ENCODE peak calls at places on chromosomes 13 and 19, in four cellular contexts. A is IMR-90, F is A549, O is left ventricle myocardium inferior. I is an unnamed sample. For H3K4me1, the result is how much of the 10 kb centered on the place peaks cover.

GRCh38 chr19:14097532-14098151 is 7.1 kb upstream of the SAMD1 start:
- DNase-seq in A (no peak), O (no peak), F (no peak), I (no peak)

GRCh38 chr13:28485097-28485496 is 9.8 kb downstream of the FLT1 start:
- DNase-seq in O (no peak), A (no peak), F (no peak), I (no peak)

GRCh38 chr13:84553252-84553651 is 671.0 kb upstream of the SLITRK1 start:
- DNase-seq in O (no peak), F (no peak), A (no peak), I (no peak)

GRCh38 chr13:40167327-40167726 is 499.1 kb downstream of the FOXO1 start:
- DNase-seq in O (no peak), A (no peak), F (no peak), I (no peak)

GRCh38 chr19:12792853-12793289 is 1.6 kb downstream of the JUNB start:
- DNase-seq in F (no peak), O (no peak), A (no peak), I (peak)

GRCh38 chr19:32471811-32472210 is 66.2 kb downstream of the DPY19L3 start:
- DNase-seq in A (no peak), F (no peak), O (no peak), I (no peak)

GRCh38 chr13:40231311-40231710 is 435.1 kb downstream of the FOXO1 start:
- DNase-seq in O (no peak), F (no peak), A (no peak), I (no peak)

GRCh38 chr19:15251749-15252397 is 19.6 kb upstream of the EPHX3 start:
- DNase-seq in F (peak), O (peak), A (peak), I (no peak)

GRCh38 chr13:96018135-96018534 is 35.1 kb downstream of the UGGT2 start:
- DNase-seq in O (no peak), F (no peak), A (no peak), I (no peak)

GRCh38 chr13:66623129-66623528 is 607.0 kb downstream of the PCDH9 start:
- DNase-seq in A (no peak), O (no peak), F (no peak), I (no peak)

GRCh38 chr19:2250765-2251576 is 1.8 kb downstream of the AMH start:
- DNase-seq in A (no peak), F (no peak), O (no peak), I (no peak)

GRCh38 chr13:43835701-43836100 is 43.8 kb downstream of the CCDC122 start:
- DNase-seq in A (peak), F (no peak), O (no peak), I (no peak)

GRCh38 chr19:12603714-12604113 is 6.9 kb downstream of the ZNF490 start:
- DNase-seq in A (peak), F (no peak), O (no peak), I (peak)

GRCh38 chr13:35165205-35165604 is 223.1 kb downstream of the NBEA start:
- DNase-seq in O (no peak), F (no peak), A (no peak), I (no peak)

GRCh38 chr19:43767818-43768217 is 13.0 kb downstream of the KCNN4 start:
- DNase-seq in F (no peak), O (no peak), A (no peak), I (no peak)
- H3K4me1 ChIP-seq in F (under half), O (under half), A (under half), I (under half)

DNA sequence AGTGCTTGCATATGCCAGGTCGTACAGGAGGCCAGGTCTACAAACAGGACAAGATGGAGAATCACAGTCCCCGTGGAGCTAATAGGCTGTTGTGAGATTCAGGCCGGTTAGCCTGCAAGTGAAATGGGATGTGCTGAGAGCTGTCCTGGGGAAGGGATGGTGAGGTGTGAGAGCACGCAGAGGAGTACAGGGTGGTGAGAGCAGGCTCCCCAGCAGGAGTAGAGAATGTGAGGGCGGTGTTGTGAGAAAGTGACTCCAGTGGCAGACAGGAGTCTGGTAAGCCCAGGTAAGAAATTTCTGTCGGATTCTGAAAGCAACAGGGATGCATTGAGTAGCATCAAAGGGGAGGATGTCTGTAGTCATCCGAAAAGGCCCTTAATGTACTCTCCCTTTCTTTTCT is 50.7 kb upstream of the GPR183 start:
- DNase-seq in O (no peak), F (no peak), A (no peak), I (no peak)
- H3K27ac ChIP-seq in O (no peak), F (no peak), A (no peak), I (peak)

GRCh38 chr19:18009412-18010066 is 1.6 kb downstream of the ARRDC2 start:
- DNase-seq in F (no peak), A (peak), O (no peak), I (no peak)
- H3K4me3 ChIP-seq in F (no peak), A (no peak), O (peak), I (peak)

GRCh38 chr13:110531671-110532083 is 29.8 kb downstream of the RAB20 start:
- DNase-seq in O (no peak), A (no peak), F (no peak), I (no peak)

GRCh38 chr13:110528371-110528770 is 33.2 kb downstream of the RAB20 start:
- DNase-seq in A (peak), O (no peak), F (no peak), I (no peak)

GRCh38 chr13:110528911-110529310 is 32.6 kb downstream of the RAB20 start:
- DNase-seq in F (no peak), O (no peak), A (no peak), I (no peak)

GRCh38 chr13:110530839-110531499 is 30.6 kb downstream of the RAB20 start:
- DNase-seq in O (no peak), A (no peak), F (no peak), I (no peak)

DNA sequence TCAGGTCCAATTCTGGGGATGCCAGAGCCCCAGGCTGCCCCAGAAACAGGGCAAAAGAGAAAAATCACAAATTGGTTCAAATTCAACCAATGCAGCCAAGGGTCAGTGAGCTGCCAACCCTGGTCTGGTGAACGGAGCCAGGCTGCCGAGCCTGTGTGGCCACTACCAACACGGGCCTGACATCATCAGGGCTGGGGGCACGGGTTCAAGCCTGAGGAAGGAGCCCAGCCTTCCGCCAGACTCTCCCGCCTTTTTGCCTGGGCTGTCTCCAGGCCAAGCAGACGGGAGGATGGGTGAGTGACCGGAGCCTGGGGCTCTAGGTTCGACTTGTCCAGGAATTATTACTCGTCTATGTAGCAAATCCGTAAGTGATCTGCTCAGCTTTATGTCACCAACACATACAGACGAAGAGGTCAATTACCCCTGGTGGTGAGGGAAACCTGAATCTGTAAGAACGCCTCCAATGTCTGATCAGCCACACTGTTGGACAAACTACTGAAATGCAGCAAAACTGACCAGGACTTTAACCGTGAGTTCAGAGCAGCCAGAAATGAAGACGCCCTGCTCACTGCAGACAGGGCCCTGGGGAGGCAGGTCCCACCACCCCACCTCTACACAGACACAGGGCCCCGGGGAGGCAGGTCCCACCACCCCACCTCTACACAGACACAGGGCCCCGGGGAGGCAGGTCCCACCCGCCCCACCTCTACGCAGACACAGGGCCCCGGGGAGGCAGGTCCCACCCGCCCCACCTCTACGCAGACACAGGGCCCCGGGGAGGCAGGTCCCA is 31.8 kb downstream of the RAB20 start:
- DNase-seq in O (no peak), A (no peak), F (no peak), I (no peak)
- H3K4me1 ChIP-seq in O (under half), A (under half), F (under half), I (under half)

GRCh38 chr19:29668746-29669609 is 3.7 kb downstream of the PLEKHF1 start:
- DNase-seq in A (no peak), F (no peak), O (no peak), I (no peak)
- H3K27ac ChIP-seq in A (no peak), F (peak), O (peak), I (peak)

I was measured in CD4-positive, CD25-positive, alpha-beta regulatory T cell.